ENCODE peak calls at places on chromosomes 11 and 22, in seven cellular contexts. U is neuronal stem cell, F is H9, P is IMR-90, R is mesenchymal stem cell, D is trophoblast cell, B is H1. G is an unnamed sample.

GRCh38 chr11:69320326-69320725 is 26.4 kb downstream of the MYEOV start:
- DNase-seq in P (no peak), D (no peak), R (no peak), U (no peak), B (no peak), F (no peak), G (no peak)

GRCh38 chr11:80831374-80831773 is 1390.5 kb upstream of the TENM4 start:
- DNase-seq in F (no peak), D (no peak), U (no peak), R (no peak), P (no peak), B (no peak), G (no peak)

GRCh38 chr22:22748297-22748743 is 103.9 kb downstream of the GGTLC2 start:
- DNase-seq in D (peak), B (peak), F (peak), U (peak), R (peak), P (peak), G (peak)

GRCh38 chr11:79506124-79506523 is 65.3 kb upstream of the TENM4 start:
- DNase-seq in B (no peak), F (no peak), U (no peak), R (no peak), D (no peak), P (no peak), G (no peak)

GRCh38 chr11:60775420-60775961 is 9.6 kb upstream of the MS4A10 start:
- DNase-seq in R (peak), F (peak), U (peak), P (peak), B (peak), D (peak), G (peak)

GRCh38 chr11:110174645-110175310 is 81.6 kb downstream of the ZC3H12C start:
- DNase-seq in F (no peak), P (peak), B (no peak), D (peak), R (peak), U (no peak), G (no peak)

GRCh38 chr11:19080579-19080993 is 20.1 kb upstream of the MRGPRX2 start:
- DNase-seq in U (no peak), B (no peak), D (no peak), P (peak), F (no peak), R (peak), G (no peak)

GRCh38 chr22:23675502-23676415 is 15.1 kb upstream of the RGL4 start:
- DNase-seq in B (no peak), P (no peak), D (peak), U (no peak), R (no peak), F (no peak), G (no peak)

GRCh38 chr11:133948711-133949110 is 8.1 kb downstream of the IGSF9B start:
- DNase-seq in B (no peak), R (no peak), D (no peak), P (no peak), F (no peak), U (no peak), G (no peak)

GRCh38 chr22:24810043-24810749 is 4.2 kb downstream of the SGSM1 start:
- DNase-seq in B (no peak), D (no peak), F (no peak), P (no peak), U (peak), R (no peak), G (peak)

GRCh38 chr22:41996826-41997225 is 1.8 kb upstream of the WBP2NL start:
- DNase-seq in D (no peak), B (no peak), F (no peak), P (no peak), R (no peak), U (no peak), G (no peak)

GRCh38 chr11:28526406-28526751 is 418.2 kb downstream of the METTL15 start:
- DNase-seq in U (no peak), P (peak), F (no peak), B (no peak), D (no peak), R (peak), G (peak)

GRCh38 chr11:57305523-57305922 is 19.2 kb downstream of the TNKS1BP1 start:
- DNase-seq in B (no peak), R (no peak), U (no peak), F (no peak), P (no peak), D (no peak), G (no peak)

GRCh38 chr11:113370634-113371033 is 16.9 kb upstream of the ANKK1 start:
- DNase-seq in F (no peak), D (no peak), P (no peak), U (no peak), R (no peak), B (no peak), G (no peak)

GRCh38 chr11:12331239-12331874 is 46.0 kb upstream of the PARVA start:
- DNase-seq in P (peak), B (peak), D (peak), U (peak), R (peak), F (peak), G (peak)

GRCh38 chr11:111357150-111358037 is 21.7 kb downstream of the POU2AF1 start:
- DNase-seq in B (no peak), U (no peak), F (no peak), D (no peak), R (no peak), P (no peak), G (peak)

GRCh38 chr11:132448334-132448995 is 1078.0 kb downstream of the NTM start:
- DNase-seq in D (no peak), R (no peak), U (no peak), B (no peak), F (peak), P (no peak), G (peak)

GRCh38 chr11:1102221-1102971 is 27.7 kb downstream of the MUC2 start:
- DNase-seq in P (no peak), R (no peak), B (no peak), U (no peak), F (no peak), D (no peak), G (no peak)

GRCh38 chr11:9808943-9809342 is 145.1 kb downstream of the SWAP70 start:
- DNase-seq in R (peak), P (no peak), D (peak), F (no peak), B (no peak), U (peak), G (no peak)

GRCh38 chr11:13062115-13062514 is 53.0 kb downstream of the RASSF10 start:
- DNase-seq in D (no peak), P (no peak), U (no peak), F (no peak), B (no peak), R (no peak), G (no peak)

GRCh38 chr11:76808158-76808557 is 25.0 kb downstream of the TSKU start:
- DNase-seq in R (no peak), U (no peak), D (no peak), F (no peak), P (no peak), B (no peak), G (no peak)

GRCh38 chr11:609355-609811 is 6.4 kb downstream of the IRF7 start:
- DNase-seq in F (no peak), P (no peak), U (no peak), D (no peak), R (no peak), B (no peak), G (no peak)

GRCh38 chr22:38176170-38176741 is 5.4 kb downstream of the PLA2G6 start:
- DNase-seq in P (peak), R (peak), D (peak), F (no peak), B (no peak), U (no peak), G (no peak)

GRCh38 chr11:69468911-69469885 is 12.3 kb upstream of the LINC01488 start:
- DNase-seq in F (no peak), U (no peak), P (no peak), R (no peak), B (no peak), D (no peak), G (no peak)

GRCh38 chr11:96167233-96167632 is 175.8 kb downstream of the MAML2 start:
- DNase-seq in B (no peak), P (no peak), U (no peak), D (no peak), F (no peak), R (no peak), G (peak)

GRCh38 chr22:41479671-41480396 is 10.9 kb downstream of the ACO2 start:
- DNase-seq in B (peak), U (peak), F (peak), P (peak), R (peak), D (no peak), G (peak)

GRCh38 chr11:126403658-126404057 is 48.2 kb downstream of the ST3GAL4 start:
- DNase-seq in B (no peak), D (no peak), F (no peak), P (no peak), R (no peak), U (no peak), G (no peak)

GRCh38 chr11:130772266-130773227 is 143.7 kb downstream of the SNX19 start:
- DNase-seq in R (peak), U (no peak), B (no peak), D (no peak), F (no peak), P (peak), G (no peak)

GRCh38 chr11:64777449-64778222 is 706 bp downstream of the SF1 start:
- DNase-seq in B (peak), D (peak), R (peak), P (peak), U (peak), F (peak), G (peak)

GRCh38 chr11:102216433-102217163 is 100.7 kb upstream of the BIRC3 start:
- DNase-seq in B (no peak), D (no peak), F (no peak), R (no peak), U (no peak), P (no peak), G (no peak)

GRCh38 chr22:25880524-25880923 is 138.5 kb downstream of the MYO18B start:
- DNase-seq in U (no peak), R (no peak), D (no peak), B (no peak), P (no peak), F (no peak), G (no peak)

GRCh38 chr11:61555051-61555969 is 25.6 kb downstream of the SYT7 start:
- DNase-seq in R (peak), D (no peak), P (no peak), F (peak), B (peak), U (peak), G (no peak)

GRCh38 chr22:17969732-17970131 is 54.6 kb downstream of the MICAL3 start:
- DNase-seq in U (no peak), B (no peak), D (peak), R (peak), F (no peak), P (peak), G (peak)

GRCh38 chr11:61161190-61162091 is at the start of gene VPS37C:
- DNase-seq in R (peak), U (peak), D (peak), P (peak), F (peak), B (peak), G (peak)

GRCh38 chr11:64048042-64048854 is 12.5 kb downstream of the FLRT1 start:
- DNase-seq in F (no peak), B (no peak), P (no peak), D (no peak), R (no peak), U (no peak), G (no peak)

GRCh38 chr11:107017433-107018227 is 646 bp downstream of the GUCY1A2 start:
- DNase-seq in P (no peak), D (peak), U (peak), B (peak), R (peak), F (peak), G (peak)

GRCh38 chr11:113906038-113906437 is 1.4 kb downstream of the HTR3B start:
- DNase-seq in F (peak), D (no peak), R (peak), U (peak), B (no peak), P (peak), G (peak)

GRCh38 chr11:123227763-123228488 is 32.9 kb upstream of the CLMP start:
- DNase-seq in U (no peak), D (no peak), P (no peak), B (no peak), F (no peak), R (no peak), G (no peak)

GRCh38 chr11:36241512-36241911 is 47.7 kb downstream of the COMMD9 start:
- DNase-seq in U (no peak), F (no peak), P (no peak), D (no peak), R (no peak), B (no peak), G (no peak)

GRCh38 chr11:36239636-36240035 is 49.6 kb downstream of the COMMD9 start:
- DNase-seq in U (no peak), R (no peak), F (no peak), P (no peak), B (no peak), D (no peak), G (no peak)

GRCh38 chr11:36240178-36240577 is 49.0 kb downstream of the COMMD9 start:
- DNase-seq in D (no peak), B (no peak), R (no peak), F (no peak), U (no peak), P (peak), G (no peak)

GRCh38 chr11:36238881-36239280 is 50.3 kb downstream of the COMMD9 start:
- DNase-seq in B (no peak), F (no peak), U (no peak), D (no peak), P (no peak), R (no peak), G (no peak)

DNA sequence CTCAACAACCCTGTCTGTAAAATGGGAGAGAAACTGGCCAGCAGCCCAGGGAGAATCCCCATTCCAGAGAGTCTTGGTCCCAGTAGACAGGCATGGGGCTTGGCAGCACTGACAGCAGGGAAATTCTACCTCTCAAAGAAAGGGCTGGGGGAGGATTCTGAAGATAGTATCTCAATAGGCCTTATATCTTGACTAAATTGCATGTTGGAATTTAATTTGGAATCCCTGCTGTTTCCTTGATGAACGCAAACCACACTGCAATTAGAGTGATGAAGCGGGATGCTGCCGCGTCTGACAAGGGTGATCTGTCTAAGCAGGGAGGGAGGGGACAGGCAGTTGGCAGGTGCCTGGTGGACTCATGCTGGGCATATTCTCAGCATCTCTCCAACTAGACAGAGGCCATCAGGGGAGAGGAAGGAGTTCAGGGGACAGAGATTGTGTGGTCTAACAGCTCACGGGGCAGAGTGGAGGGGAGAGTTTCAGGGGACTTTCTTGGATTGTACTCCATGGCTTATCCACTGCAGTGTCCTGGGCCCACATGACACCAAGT is 48.4 kb downstream of the COMMD9 start:
- DNase-seq in R (no peak), B (no peak), P (no peak), U (no peak), D (no peak), F (no peak), G (peak)
- H3K4ac ChIP-seq in R (no peak), B (no peak), P (no peak), U (no peak), D (no peak), F (no peak), G (no peak)

DNA sequence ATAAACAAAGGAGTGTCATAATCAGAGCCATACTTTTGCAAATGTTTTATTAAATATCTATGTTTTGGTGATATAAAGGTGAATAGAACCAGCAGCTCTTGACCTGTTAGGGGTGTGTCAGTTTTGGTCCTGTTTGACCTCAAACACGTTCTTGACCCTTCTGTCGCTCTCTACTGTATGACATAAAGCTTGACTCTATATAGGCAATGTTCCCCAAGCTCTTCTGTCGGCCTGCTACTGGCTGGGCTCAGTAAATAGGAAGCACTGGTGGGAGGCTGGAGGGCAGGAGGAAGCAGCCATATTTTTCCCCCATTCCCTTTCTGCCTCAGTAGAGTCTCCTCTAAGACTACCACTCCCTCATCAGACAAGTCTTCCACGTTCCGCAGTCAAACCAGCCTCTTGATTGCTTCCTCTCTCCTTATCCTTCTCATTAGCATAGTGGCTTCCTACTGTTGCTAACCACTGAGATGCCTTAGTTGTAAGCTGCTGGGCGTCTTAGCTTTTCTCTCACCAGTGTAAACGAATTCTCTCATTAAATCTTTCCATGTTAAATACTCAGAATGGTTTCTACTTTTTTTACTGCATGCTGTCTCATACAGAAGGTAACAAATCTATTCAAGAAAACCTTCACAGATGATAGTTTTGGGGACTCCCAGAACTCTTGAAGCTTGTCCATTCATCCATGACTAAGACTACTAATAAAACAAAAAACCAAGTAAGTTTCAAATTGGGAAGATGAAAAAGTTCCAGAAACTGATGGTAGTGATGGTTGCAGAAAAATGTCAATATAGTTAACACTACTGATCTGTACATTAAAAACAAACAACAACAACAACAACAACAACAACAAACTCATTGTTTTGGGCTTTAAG is 3.3 kb downstream of the NPAT start:
- DNase-seq in R (no peak), U (no peak), F (no peak), P (no peak), B (no peak), D (no peak), G (peak)
- H3K4ac ChIP-seq in R (no peak), U (no peak), F (no peak), P (no peak), B (no peak), D (peak), G (no peak)

GRCh38 chr11:48177661-48178060 is 38.9 kb upstream of the OR4B1 start:
- DNase-seq in D (no peak), B (no peak), U (no peak), P (no peak), R (no peak), F (no peak), G (no peak)
- H3K4ac ChIP-seq in D (no peak), B (no peak), U (no peak), P (no peak), R (no peak), F (no peak), G (no peak)

GRCh38 chr11:7522106-7522505 is 8.3 kb downstream of the PPFIBP2 start:
- DNase-seq in U (no peak), B (no peak), F (no peak), R (no peak), P (no peak), D (no peak), G (no peak)
- H3K4ac ChIP-seq in U (no peak), B (no peak), F (no peak), R (no peak), P (no peak), D (no peak), G (no peak)

GRCh38 chr11:3866836-3867208 is 11.4 kb downstream of the STIM1 start:
- DNase-seq in D (no peak), B (no peak), P (no peak), U (no peak), R (no peak), F (no peak), G (no peak)

GRCh38 chr11:3865388-3866193 is 10.1 kb downstream of the STIM1 start:
- DNase-seq in D (peak), B (no peak), R (peak), F (no peak), U (no peak), P (peak), G (no peak)

GRCh38 chr11:3861698-3862097 is 6.2 kb downstream of the STIM1 start:
- DNase-seq in D (no peak), F (no peak), R (no peak), P (no peak), B (no peak), U (no peak), G (no peak)

GRCh38 chr11:3866206-3866605 is 10.7 kb downstream of the STIM1 start:
- DNase-seq in B (no peak), P (no peak), F (no peak), R (peak), D (peak), U (no peak), G (peak)

GRCh38 chr11:3867209-3868071 is 12.0 kb downstream of the STIM1 start:
- DNase-seq in F (no peak), P (no peak), R (no peak), B (no peak), D (no peak), U (no peak), G (peak)
- H3K4ac ChIP-seq in F (no peak), P (peak), R (peak), B (no peak), D (no peak), U (no peak), G (no peak)

GRCh38 chr11:120646206-120646605 is 134.7 kb downstream of the GRIK4 start:
- DNase-seq in P (no peak), B (no peak), D (no peak), F (no peak), U (no peak), R (no peak), G (peak)
- H3K4ac ChIP-seq in P (no peak), B (no peak), D (no peak), F (no peak), U (no peak), R (no peak), G (no peak)

GRCh38 chr22:28812491-28812890 is 12.1 kb upstream of the XBP1 start:
- DNase-seq in D (no peak), P (no peak), B (no peak), R (no peak), F (no peak), U (no peak), G (no peak)
- H3K4ac ChIP-seq in D (no peak), P (no peak), B (no peak), R (no peak), F (no peak), U (no peak), G (no peak)

GRCh38 chr22:40216041-40216756 is 38.5 kb downstream of the TNRC6B start:
- DNase-seq in B (no peak), F (peak), D (no peak), P (no peak), R (no peak), U (no peak), G (no peak)

GRCh38 chr22:40221055-40221414 is 43.3 kb downstream of the TNRC6B start:
- DNase-seq in B (no peak), U (no peak), D (peak), F (no peak), R (no peak), P (no peak), G (no peak)

GRCh38 chr22:40218723-40219294 is 41.1 kb downstream of the TNRC6B start:
- DNase-seq in B (no peak), F (peak), P (peak), R (no peak), D (no peak), U (no peak), G (no peak)

GRCh38 chr22:40220316-40221054 is 42.8 kb downstream of the TNRC6B start:
- DNase-seq in R (no peak), U (no peak), B (no peak), F (peak), D (no peak), P (no peak), G (no peak)

GRCh38 chr22:40218152-40218551 is 40.4 kb downstream of the TNRC6B start:
- DNase-seq in F (no peak), D (no peak), U (no peak), B (no peak), P (no peak), R (no peak), G (no peak)
- H3K4ac ChIP-seq in F (no peak), D (no peak), U (no peak), B (no peak), P (no peak), R (no peak), G (no peak)